ENCODE peak calls at places on chromosomes 13 and 19, in four cellular contexts. L is mesenchymal stem cell, M is H1, K is trophoblast cell. F is an unnamed sample.

GRCh38 chr13:98143157-98143553 is 261 bp downstream of the FARP1 start:
- DNase-seq in L (no peak), M (no peak), K (no peak), F (peak; percentile 58)

GRCh38 chr19:46133777-46134231 is 9.3 kb upstream of the IGFL3 start:
- DNase-seq in L (no peak), M (no peak), K (peak; percentile 90), F (no peak)

GRCh38 chr19:43409415-43409814 is 5.3 kb upstream of the TEX101 start:
- DNase-seq in L (no peak), M (no peak), K (no peak), F (no peak)

GRCh38 chr13:51867062-51867461 is 5.3 kb downstream of the CCDC70 start:
- DNase-seq in L (no peak), M (no peak), K (no peak), F (no peak)

GRCh38 chr19:53908106-53908932 is 759 bp upstream of the CACNG7 start:
- DNase-seq in L (no peak), M (peak; percentile 94), K (peak; percentile 43), F (peak; percentile 77)

GRCh38 chr13:37023871-37024270 is 23.3 kb downstream of the EXOSC8 start:
- DNase-seq in L (peak; percentile 9), M (no peak), K (no peak), F (no peak)

GRCh38 chr13:114102521-114103288 is 29.7 kb downstream of the RASA3 start:
- DNase-seq in L (no peak), M (no peak), K (no peak), F (no peak)

GRCh38 chr13:66532845-66533244 is 697.3 kb downstream of the PCDH9 start:
- DNase-seq in L (no peak), M (no peak), K (no peak), F (no peak)

GRCh38 chr13:76463314-76463713 is 422.9 kb downstream of the KCTD12 start:
- DNase-seq in L (no peak), M (no peak), K (no peak), F (no peak)

GRCh38 chr19:29687244-29687896 is 22.1 kb downstream of the PLEKHF1 start:
- DNase-seq in L (peak; percentile 72), M (no peak), K (peak; percentile 25), F (no peak)

GRCh38 chr19:38524369-38524768 is 90.9 kb downstream of the RYR1 start:
- DNase-seq in L (no peak), M (no peak), K (no peak), F (no peak)

GRCh38 chr19:16249826-16250434 is 52.2 kb downstream of the AP1M1 start:
- DNase-seq in L (no peak), M (no peak), K (no peak), F (no peak)

GRCh38 chr13:26502826-26503225 is 54.7 kb upstream of the WASF3 start:
- DNase-seq in L (peak; percentile 71), M (no peak), K (no peak), F (no peak)

GRCh38 chr19:37692956-37693660 is 26.5 kb downstream of the ZNF607 start:
- DNase-seq in L (no peak), M (no peak), K (no peak), F (no peak)

GRCh38 chr13:80084086-80084676 is 256.7 kb downstream of the SPRY2 start:
- DNase-seq in L (peak; percentile 85), M (no peak), K (no peak), F (no peak)

GRCh38 chr13:80083516-80084085 is 257.3 kb downstream of the SPRY2 start:
- DNase-seq in L (peak; percentile 79), M (no peak), K (no peak), F (no peak)

GRCh38 chr13:80086304-80086721 is 254.6 kb downstream of the SPRY2 start:
- DNase-seq in L (no peak), M (no peak), K (no peak), F (no peak)

GRCh38 chr13:80083097-80083429 is 257.9 kb downstream of the SPRY2 start:
- DNase-seq in L (no peak), M (no peak), K (no peak), F (no peak)

GRCh38 chr13:80082396-80083096 is 258.4 kb downstream of the SPRY2 start:
- DNase-seq in L (peak; percentile 22), M (no peak), K (no peak), F (no peak)
- H2BK12ac ChIP-seq in L (peak overlapping the region; percentile 28), M (no peak overlapping the region), K (peak overlapping the region; percentile 42), F (no peak overlapping the region)

DNA sequence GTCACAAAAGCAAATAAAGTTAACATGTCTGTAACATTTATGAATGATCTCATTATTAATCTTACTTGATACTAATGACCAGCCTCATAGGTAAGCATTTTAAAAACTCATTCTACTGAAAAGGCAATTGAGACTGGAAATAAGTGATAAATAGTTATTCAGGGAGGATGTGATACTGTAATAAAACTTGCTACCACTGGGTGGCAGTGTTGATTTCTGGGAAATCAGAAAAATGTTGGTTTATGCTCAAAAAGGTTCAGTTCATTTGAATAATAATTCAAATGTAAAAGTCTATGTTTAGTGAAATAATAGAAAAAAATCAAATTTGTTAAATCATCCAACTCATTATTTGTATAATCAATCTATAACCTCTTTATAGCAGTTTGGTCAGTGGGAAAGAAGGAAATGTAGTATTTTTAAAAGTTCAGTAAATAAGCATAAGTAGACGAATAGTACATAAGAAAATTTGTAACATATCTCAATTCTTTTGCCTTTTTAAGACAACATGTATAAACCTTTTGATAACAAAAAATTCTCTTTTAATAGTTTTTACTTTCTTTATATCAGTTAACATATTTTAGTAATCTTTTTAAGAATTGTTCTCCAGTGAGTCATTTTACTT is 9.6 kb downstream of the ABHD13 start:
- DNase-seq in L (peak; percentile 46), M (no peak), K (peak; percentile 10), F (no peak)
- H3K4me3 ChIP-seq in L (no peak overlapping the region), M (no peak overlapping the region), K (no peak overlapping the region), F (no peak overlapping the region)

GRCh38 chr19:18439025-18439909 is 1.3 kb upstream of the ISYNA1 start:
- DNase-seq in L (peak; percentile 63), M (no peak), K (peak; percentile 56), F (no peak)

GRCh38 chr19:18437481-18438330 is at the start of gene ISYNA1:
- DNase-seq in L (peak; percentile 71), M (peak; percentile 89), K (no peak), F (peak; percentile 69)

GRCh38 chr19:18436651-18437478 is 1.1 kb downstream of the ISYNA1 start:
- DNase-seq in L (peak; percentile 92), M (peak; percentile 92), K (peak; percentile 80), F (peak; percentile 85)

GRCh38 chr19:18439910-18440237 is 1.9 kb upstream of the ISYNA1 start:
- DNase-seq in L (no peak), M (no peak), K (no peak), F (no peak)

GRCh38 chr19:18438331-18439024 is 545 bp upstream of the ISYNA1 start:
- DNase-seq in L (peak; percentile 74), M (peak; percentile 78), K (peak; percentile 54), F (no peak)
- H2AFZ ChIP-seq in L (no peak overlapping the region), M (no peak overlapping the region), K (peak overlapping the region; percentile 85), F (peak overlapping the region; percentile 87)

GRCh38 chr19:40433391-40434216 is 7.8 kb upstream of the SERTAD1 start:
- DNase-seq in L (peak; percentile 94), M (peak; percentile 86), K (peak; percentile 89), F (peak; percentile 76)
- H2BK12ac ChIP-seq in L (peak overlapping the region; percentile 66), M (peak overlapping the region; percentile 80), K (peak overlapping the region; percentile 21), F (no peak overlapping the region)

F was measured in neuronal stem cell.